ENCODE peak calls at places on chromosomes 2 and 18, in four cellular contexts. One of them, this sample, is unnamed.

GRCh38 chr2:158795110-158795924 is at the start of gene DAPL1:
- DNase-seq in GM23338: peak; percentile 17
- DNase-seq in astrocyte: no peak
- DNase-seq in mammary epithelial cell: no peak
- DNase-seq in this sample: peak; percentile 55

GRCh38 chr2:133780099-133780996 is 212.1 kb upstream of the NCKAP5 start:
- DNase-seq in astrocyte: peak; percentile 65
- DNase-seq in mammary epithelial cell: peak; percentile 70
- DNase-seq in GM23338: peak; percentile 90
- DNase-seq in this sample: peak; percentile 93

GRCh38 chr2:43136011-43136799 is 90.2 kb downstream of the ZFP36L2 start:
- DNase-seq in astrocyte: no peak
- DNase-seq in GM23338: no peak
- DNase-seq in mammary epithelial cell: no peak
- DNase-seq in this sample: no peak

GRCh38 chr2:213020268-213020667 is 131.1 kb downstream of the IKZF2 start:
- DNase-seq in GM23338: no peak
- DNase-seq in mammary epithelial cell: no peak
- DNase-seq in astrocyte: no peak
- DNase-seq in this sample: no peak

GRCh38 chr2:45925636-45926350 is 274.3 kb downstream of the PRKCE start:
- DNase-seq in mammary epithelial cell: no peak
- DNase-seq in astrocyte: no peak
- DNase-seq in GM23338: no peak
- DNase-seq in this sample: no peak

GRCh38 chr2:21413082-21413481 is 289.3 kb downstream of the TDRD15 start:
- DNase-seq in astrocyte: no peak
- DNase-seq in mammary epithelial cell: no peak
- DNase-seq in GM23338: no peak
- DNase-seq in this sample: no peak

GRCh38 chr2:220528180-220528579 is 900.8 kb downstream of the SLC4A3 start:
- DNase-seq in GM23338: no peak
- DNase-seq in astrocyte: peak; percentile 54
- DNase-seq in mammary epithelial cell: no peak
- DNase-seq in this sample: no peak

GRCh38 chr2:120473522-120474271 is 127.8 kb downstream of the INHBB start:
- DNase-seq in astrocyte: no peak
- DNase-seq in GM23338: no peak
- DNase-seq in mammary epithelial cell: peak; percentile 91
- DNase-seq in this sample: no peak

GRCh38 chr18:31740180-31740579 is 20.5 kb downstream of the SLC25A52 start:
- DNase-seq in astrocyte: no peak
- DNase-seq in mammary epithelial cell: no peak
- DNase-seq in GM23338: peak; percentile 51
- DNase-seq in this sample: no peak

GRCh38 chr2:156797832-156798231 is 361.7 kb downstream of the GPD2 start:
- DNase-seq in astrocyte: no peak
- DNase-seq in GM23338: no peak
- DNase-seq in mammary epithelial cell: no peak
- DNase-seq in this sample: no peak

GRCh38 chr18:59232309-59233016 is 12.5 kb downstream of the GRP start:
- DNase-seq in astrocyte: no peak
- DNase-seq in mammary epithelial cell: peak; percentile 70
- DNase-seq in GM23338: peak; percentile 80
- DNase-seq in this sample: peak; percentile 44

GRCh38 chr2:6103949-6104348 is 411.8 kb downstream of the SOX11 start:
- DNase-seq in GM23338: peak; percentile 37
- DNase-seq in astrocyte: no peak
- DNase-seq in mammary epithelial cell: no peak
- DNase-seq in this sample: peak; percentile 17

DNA sequence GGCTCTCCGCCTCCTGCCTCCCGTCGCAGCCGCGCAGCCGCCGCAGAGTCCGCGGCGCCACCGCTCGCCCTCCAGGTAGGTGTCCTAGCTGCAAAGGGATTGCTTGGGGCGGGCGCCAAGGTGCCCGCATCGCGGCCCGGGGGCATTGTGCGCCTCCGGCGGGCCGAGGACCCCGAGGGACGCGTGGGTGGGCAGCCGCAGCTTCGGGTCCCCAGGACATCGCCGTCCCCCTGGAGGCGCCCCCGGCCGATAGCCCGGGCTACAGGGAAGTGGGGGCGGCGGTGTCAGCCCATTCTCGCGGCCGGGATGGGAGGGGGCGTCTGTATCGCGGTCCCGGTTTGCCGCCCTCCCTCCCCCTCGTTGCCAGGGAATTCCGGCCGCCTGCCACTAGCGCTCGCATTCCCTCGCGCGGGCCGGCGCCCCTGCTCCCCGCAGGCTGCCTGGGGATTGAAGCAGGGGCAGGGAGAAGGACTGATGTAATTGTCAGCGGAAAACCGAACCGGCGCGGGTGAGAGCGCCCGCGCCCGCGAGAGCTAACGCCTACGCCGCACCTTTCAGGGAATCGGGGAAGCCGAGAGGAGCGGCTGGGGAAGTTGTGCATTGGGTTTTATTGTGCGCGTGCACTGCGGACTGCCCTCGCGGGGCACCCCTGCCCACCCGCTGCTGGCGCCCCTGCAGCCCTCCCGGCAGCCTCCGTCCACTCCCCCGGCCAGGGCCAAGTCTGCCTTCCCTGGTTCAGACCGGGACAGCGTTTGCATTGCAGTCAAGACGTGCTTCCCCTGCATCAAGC is 483 bp downstream of the OSBPL6 start:
- DNase-seq in astrocyte: peak; percentile 54
- DNase-seq in mammary epithelial cell: peak; percentile 73
- DNase-seq in GM23338: peak; percentile 74
- DNase-seq in this sample: peak; percentile 78
- TF ChIP-seq EZH2 in astrocyte: no peak
- TF ChIP-seq EZH2 in mammary epithelial cell: no peak
- TF ChIP-seq EZH2 in GM23338: no peak
- TF ChIP-seq EZH2 in this sample: no peak

GRCh38 chr2:231680992-231681852 is 27.1 kb upstream of the PTMA start:
- DNase-seq in GM23338: peak; percentile 95
- DNase-seq in astrocyte: peak; percentile 68
- DNase-seq in mammary epithelial cell: no peak
- DNase-seq in this sample: no peak
- TF ChIP-seq EZH2 in GM23338: no peak
- TF ChIP-seq EZH2 in astrocyte: no peak
- TF ChIP-seq EZH2 in mammary epithelial cell: no peak
- TF ChIP-seq EZH2 in this sample: no peak

GRCh38 chr2:222860740-222861410 is at the start of gene ACSL3:
- DNase-seq in GM23338: peak; percentile 97
- DNase-seq in mammary epithelial cell: peak; percentile 95
- DNase-seq in astrocyte: peak; percentile 86
- DNase-seq in this sample: peak; percentile 98
- TF ChIP-seq EZH2 in GM23338: no peak
- TF ChIP-seq EZH2 in mammary epithelial cell: no peak
- TF ChIP-seq EZH2 in astrocyte: no peak
- TF ChIP-seq EZH2 in this sample: no peak

GRCh38 chr2:77007668-77008067 is 514.5 kb downstream of the LRRTM4 start:
- DNase-seq in GM23338: no peak
- DNase-seq in mammary epithelial cell: no peak
- DNase-seq in astrocyte: peak; percentile 12
- DNase-seq in this sample: no peak
- TF ChIP-seq EZH2 in GM23338: no peak
- TF ChIP-seq EZH2 in mammary epithelial cell: no peak
- TF ChIP-seq EZH2 in astrocyte: no peak
- TF ChIP-seq EZH2 in this sample: no peak

GRCh38 chr2:239549711-239550265 is 149.0 kb upstream of the HDAC4 start:
- DNase-seq in astrocyte: no peak
- DNase-seq in mammary epithelial cell: no peak
- DNase-seq in GM23338: no peak
- DNase-seq in this sample: no peak

GRCh38 chr2:239550336-239550735 is 149.5 kb upstream of the HDAC4 start:
- DNase-seq in GM23338: no peak
- DNase-seq in mammary epithelial cell: peak; percentile 24
- DNase-seq in astrocyte: no peak
- DNase-seq in this sample: no peak

GRCh38 chr2:239548491-239548890 is 147.7 kb upstream of the HDAC4 start:
- DNase-seq in mammary epithelial cell: peak; percentile 56
- DNase-seq in GM23338: no peak
- DNase-seq in astrocyte: no peak
- DNase-seq in this sample: no peak

GRCh38 chr2:239551206-239551605 is 150.4 kb upstream of the HDAC4 start:
- DNase-seq in mammary epithelial cell: no peak
- DNase-seq in GM23338: no peak
- DNase-seq in astrocyte: no peak
- DNase-seq in this sample: no peak

GRCh38 chr2:239548965-239549595 is 148.3 kb upstream of the HDAC4 start:
- DNase-seq in astrocyte: no peak
- DNase-seq in GM23338: no peak
- DNase-seq in mammary epithelial cell: no peak
- DNase-seq in this sample: no peak
- TF ChIP-seq EZH2 in astrocyte: no peak
- TF ChIP-seq EZH2 in GM23338: no peak
- TF ChIP-seq EZH2 in mammary epithelial cell: no peak
- TF ChIP-seq EZH2 in this sample: no peak

GRCh38 chr18:48951448-48952286 is 902 bp upstream of the SMAD7 start:
- DNase-seq in GM23338: peak; percentile 93
- DNase-seq in mammary epithelial cell: peak; percentile 87
- DNase-seq in astrocyte: peak; percentile 80
- DNase-seq in this sample: peak; percentile 89

GRCh38 chr18:48949606-48950535 is 894 bp downstream of the SMAD7 start:
- DNase-seq in GM23338: peak; percentile 90
- DNase-seq in mammary epithelial cell: peak; percentile 60
- DNase-seq in astrocyte: no peak
- DNase-seq in this sample: peak; percentile 68

GRCh38 chr18:48952287-48953095 is 1.7 kb upstream of the SMAD7 start:
- DNase-seq in GM23338: peak; percentile 84
- DNase-seq in mammary epithelial cell: peak; percentile 78
- DNase-seq in astrocyte: peak; percentile 84
- DNase-seq in this sample: peak; percentile 54

GRCh38 chr18:48949051-48949605 is 1.6 kb downstream of the SMAD7 start:
- DNase-seq in astrocyte: no peak
- DNase-seq in mammary epithelial cell: peak; percentile 44
- DNase-seq in GM23338: no peak
- DNase-seq in this sample: peak; percentile 57

GRCh38 chr18:48950536-48951447 is at the start of gene SMAD7:
- DNase-seq in GM23338: no peak
- DNase-seq in mammary epithelial cell: no peak
- DNase-seq in astrocyte: no peak
- DNase-seq in this sample: peak; percentile 48
- TF ChIP-seq EZH2 in GM23338: no peak
- TF ChIP-seq EZH2 in mammary epithelial cell: no peak
- TF ChIP-seq EZH2 in astrocyte: no peak
- TF ChIP-seq EZH2 in this sample: no peak

GRCh38 chr18:907171-907879 is 2.7 kb downstream of the ADCYAP1 start:
- DNase-seq in GM23338: peak; percentile 61
- DNase-seq in astrocyte: no peak
- DNase-seq in mammary epithelial cell: no peak
- DNase-seq in this sample: no peak

GRCh38 chr18:907880-908512 is 3.3 kb downstream of the ADCYAP1 start:
- DNase-seq in GM23338: peak; percentile 44
- DNase-seq in mammary epithelial cell: no peak
- DNase-seq in astrocyte: no peak
- DNase-seq in this sample: no peak

GRCh38 chr18:910247-910646 is 5.6 kb downstream of the ADCYAP1 start:
- DNase-seq in astrocyte: no peak
- DNase-seq in GM23338: no peak
- DNase-seq in mammary epithelial cell: no peak
- DNase-seq in this sample: no peak

GRCh38 chr18:911025-911424 is 6.4 kb downstream of the ADCYAP1 start:
- DNase-seq in mammary epithelial cell: no peak
- DNase-seq in GM23338: no peak
- DNase-seq in astrocyte: no peak
- DNase-seq in this sample: no peak

GRCh38 chr18:908631-909621 is 4.3 kb downstream of the ADCYAP1 start:
- DNase-seq in astrocyte: no peak
- DNase-seq in mammary epithelial cell: no peak
- DNase-seq in GM23338: peak; percentile 80
- DNase-seq in this sample: no peak
- TF ChIP-seq EZH2 in astrocyte: peak; percentile 93
- TF ChIP-seq EZH2 in mammary epithelial cell: peak; percentile 84
- TF ChIP-seq EZH2 in GM23338: peak; percentile 95
- TF ChIP-seq EZH2 in this sample: peak; percentile 91